ENCODE peak calls at places on chromosomes 7 and 10, in six cellular contexts. P is HCEC 1CT; F is activated B cell treated with CpG ODN at 0.5 μM for 24 hours; G is colonic mucosa; E is stimulated activated CD4-positive, alpha-beta T cell treated with anti-CD3 and anti-CD28 coated beads, Interleukin-4, amount 100 ng/mL, for 24 hours; K is GM06990. Z is an unnamed sample.

GRCh38 chr10:88243202-88243744 is 339.8 kb downstream of the RNLS start:
- DNase-seq in P (no peak), F (no peak), G (no peak), E (no peak), K (no peak), Z (no peak)

GRCh38 chr10:15141136-15142067 is 27.1 kb downstream of the NMT2 start:
- DNase-seq in P (no peak), F (peak), G (no peak), E (peak), K (peak), Z (peak)

GRCh38 chr10:69974551-69975155 is 78.0 kb upstream of the MACROH2A2 start:
- DNase-seq in P (peak), F (no peak), G (no peak), E (no peak), K (no peak), Z (no peak)

GRCh38 chr10:14945097-14945496 is 8.8 kb downstream of the DCLRE1C start:
- DNase-seq in P (peak), F (no peak), G (no peak), E (no peak), K (no peak), Z (no peak)

GRCh38 chr7:112596260-112596659 is 115.5 kb downstream of the LSMEM1 start:
- DNase-seq in P (peak), F (no peak), G (no peak), E (no peak), K (no peak), Z (no peak)

GRCh38 chr10:69042417-69042816 is 45.5 kb upstream of the SRGN start:
- DNase-seq in P (no peak), F (no peak), G (no peak), E (no peak), K (no peak), Z (no peak)

GRCh38 chr7:127437772-127438330 is 45.3 kb upstream of the ZNF800 start:
- DNase-seq in P (peak), F (no peak), G (no peak), E (no peak), K (no peak), Z (no peak)

GRCh38 chr7:953547-954327 is 743 bp downstream of the ADAP1 start:
- DNase-seq in P (no peak), F (no peak), G (peak), E (no peak), K (no peak), Z (no peak)

GRCh38 chr10:120983721-120984120 is 132.6 kb downstream of the WDR11 start:
- DNase-seq in P (no peak), F (no peak), G (no peak), E (no peak), K (no peak), Z (no peak)

GRCh38 chr10:63286340-63286739 is 153.2 kb downstream of the NRBF2 start:
- DNase-seq in P (no peak), F (no peak), G (no peak), E (no peak), K (peak), Z (no peak)

GRCh38 chr10:132516771-132517725 is 20.5 kb upstream of the INPP5A start:
- DNase-seq in P (peak), F (peak), G (peak), E (no peak), K (no peak), Z (no peak)

GRCh38 chr7:131011437-131011752 is 277.4 kb upstream of the KLF14 start:
- DNase-seq in P (no peak), F (no peak), G (no peak), E (peak), K (no peak), Z (peak)

GRCh38 chr7:127632276-127632910 is 14.5 kb upstream of the PAX4 start:
- DNase-seq in P (no peak), F (no peak), G (no peak), E (no peak), K (no peak), Z (no peak)

GRCh38 chr7:35777121-35777520 is 23.7 kb upstream of the SEPTIN7 start:
- DNase-seq in P (no peak), F (no peak), G (no peak), E (no peak), K (no peak), Z (no peak)

GRCh38 chr7:127035203-127035849 is 217.4 kb downstream of the GRM8 start:
- DNase-seq in P (no peak), F (no peak), G (peak), E (no peak), K (no peak), Z (no peak)

GRCh38 chr10:74174533-74174932 is 23.5 kb downstream of the ADK start:
- DNase-seq in P (peak), F (no peak), G (no peak), E (no peak), K (no peak), Z (no peak)

GRCh38 chr7:99693427-99694200 is 13.8 kb upstream of the CYP3A5 start:
- DNase-seq in P (no peak), F (no peak), G (peak), E (no peak), K (no peak), Z (peak)

GRCh38 chr10:124909563-124909962 is 32.4 kb upstream of the ZRANB1 start:
- DNase-seq in P (no peak), F (no peak), G (no peak), E (no peak), K (no peak), Z (no peak)

GRCh38 chr10:28669227-28670173 is 7.8 kb upstream of the BAMBI start:
- DNase-seq in P (no peak), F (no peak), G (no peak), E (no peak), K (no peak), Z (no peak)

GRCh38 chr10:131193923-131194322 is 117.6 kb downstream of the TCERG1L start:
- DNase-seq in P (no peak), F (no peak), G (no peak), E (no peak), K (no peak), Z (no peak)

GRCh38 chr7:22174574-22174953 is 182.4 kb downstream of the RAPGEF5 start:
- DNase-seq in P (no peak), F (no peak), G (no peak), E (no peak), K (no peak), Z (no peak)

GRCh38 chr7:135879238-135879637 is 97.9 kb downstream of the MTPN start:
- DNase-seq in P (no peak), F (no peak), G (no peak), E (no peak), K (no peak), Z (no peak)

GRCh38 chr7:55055479-55055878 is 36.7 kb downstream of the EGFR start:
- DNase-seq in P (peak), F (no peak), G (no peak), E (no peak), K (no peak), Z (no peak)

GRCh38 chr10:46227571-46228075 is 59.2 kb upstream of the ANTXRL start:
- DNase-seq in P (no peak), F (no peak), G (peak), E (peak), K (no peak), Z (no peak)

Z was measured in activated naive CD4-positive, alpha-beta T cell treated with anti-CD3 and anti-CD28 coated beads for 36 hours.